ENCODE peak calls at places on chromosome 14, in nine cellular contexts. A is amniotic stem cell, J is NCI-H2107, E is left colon, R is pancreas, S is T-helper 2 cell, C is caudate nucleus, H is frontal cortex, K is endothelial cell. U is an unnamed sample.

GRCh38 chr14:91232631-91233030 is 11.9 kb downstream of the GPR68 start:
- DNase-seq in K (no peak), E (no peak), C (no peak), A (no peak), J (no peak), S (no peak), H (no peak), R (no peak), U (no peak)

GRCh38 chr14:22995889-22996611 is 13.7 kb upstream of the AJUBA start:
- DNase-seq in S (no peak), E (no peak), R (no peak), H (no peak), K (no peak), A (no peak), C (no peak), J (no peak), U (no peak)

GRCh38 chr14:39374846-39375245 is 57.4 kb downstream of the FBXO33 start:
- DNase-seq in K (no peak), R (no peak), J (no peak), H (no peak), A (no peak), E (no peak), S (no peak), C (no peak), U (no peak)

GRCh38 chr14:23573384-23573783 is 5.2 kb downstream of the JPH4 start:
- DNase-seq in S (no peak), H (no peak), J (no peak), A (no peak), K (no peak), C (no peak), E (no peak), R (no peak), U (no peak)

GRCh38 chr14:63996575-63997220 is 143.9 kb downstream of the SYNE2 start:
- DNase-seq in J (no peak), E (no peak), A (no peak), H (no peak), S (no peak), C (no peak), R (no peak), K (no peak), U (no peak)

GRCh38 chr14:72443991-72444431 is 449.9 kb downstream of the DPF3 start:
- DNase-seq in C (no peak), A (no peak), J (no peak), R (no peak), S (peak), H (no peak), K (no peak), E (no peak), U (no peak)

GRCh38 chr14:99619873-99620834 is 16.1 kb upstream of the CCDC85C start:
- DNase-seq in J (no peak), H (no peak), K (peak), A (no peak), E (no peak), C (no peak), S (no peak), R (no peak), U (no peak)

GRCh38 chr14:67359319-67359774 is 257 bp downstream of the ATP6V1D start:
- DNase-seq in C (no peak), R (no peak), K (peak), S (no peak), H (no peak), A (peak), E (no peak), J (no peak), U (no peak)

GRCh38 chr14:95319312-95320075 is at the start of gene CLMN:
- DNase-seq in C (no peak), A (no peak), J (peak), K (peak), H (peak), E (peak), S (peak), R (peak), U (peak)

GRCh38 chr14:69094481-69094880 is 58.4 kb downstream of the DCAF5 start:
- DNase-seq in C (no peak), A (no peak), K (no peak), H (no peak), S (no peak), R (no peak), E (no peak), J (no peak), U (no peak)

GRCh38 chr14:69879175-69880047 is at the start of gene SMOC1:
- DNase-seq in S (no peak), H (peak), R (peak), C (no peak), K (peak), E (peak), J (peak), A (no peak), U (no peak)

GRCh38 chr14:100030441-100031153 is 34.6 kb upstream of the EVL start:
- DNase-seq in C (no peak), S (no peak), E (no peak), R (peak), A (peak), J (no peak), H (no peak), K (no peak), U (no peak)